ENCODE peak calls at places on chromosomes 7 and 10, in seven cellular contexts. K is activated T-cell treated with anti-CD3 and anti-CD28 coated beads, Interleukin-2, amount 50 U/mL, for 4 hours; R is Right ventricle myocardium inferior; F is left ventricle myocardium superior; T is effector memory CD8-positive, alpha-beta T cell; S is Right ventricle myocardium superior; L is activated naive CD4-positive, alpha-beta T cell treated with anti-CD3 and anti-CD28 coated beads, Interleukin-2, amount 50 U/mL, for 72 hours. C is an unnamed sample.

GRCh38 chr10:101902032-101902799 is 58.6 kb upstream of the KCNIP2 start:
- ATAC-seq in K (no peak), R (no peak), F (no peak), T (no peak), S (no peak), L (peak), C (no peak)

GRCh38 chr7:157807510-157807909 is 470.7 kb downstream of the DNAJB6 start:
- ATAC-seq in K (no peak), R (no peak), F (no peak), T (no peak), S (no peak), L (no peak), C (no peak)

GRCh38 chr10:121753726-121754476 is 155.7 kb upstream of the FGFR2 start:
- ATAC-seq in K (peak), R (no peak), F (no peak), T (no peak), S (peak), L (peak), C (no peak)

GRCh38 chr10:104342941-104343411 is 4.7 kb upstream of the ITPRIP start:
- ATAC-seq in K (no peak), R (no peak), F (no peak), T (no peak), S (no peak), L (no peak), C (no peak)

GRCh38 chr10:38025283-38025682 is 14.8 kb downstream of the ZNF33A start:
- ATAC-seq in K (no peak), R (no peak), F (no peak), T (no peak), S (no peak), L (peak), C (no peak)

GRCh38 chr7:151592868-151593486 is 73.3 kb upstream of the RHEB start:
- ATAC-seq in K (no peak), R (no peak), F (no peak), T (no peak), S (no peak), L (no peak), C (peak)

GRCh38 chr7:30312186-30312585 is 27.8 kb downstream of the ZNRF2 start:
- ATAC-seq in K (no peak), R (no peak), F (no peak), T (no peak), S (no peak), L (no peak), C (no peak)

GRCh38 chr7:21922605-21923004 is 23.1 kb downstream of the CDCA7L start:
- ATAC-seq in K (no peak), R (no peak), F (no peak), T (no peak), S (no peak), L (no peak), C (no peak)

GRCh38 chr10:47053399-47053798 is 142.2 kb downstream of the PTPN20 start:
- ATAC-seq in K (no peak), R (no peak), F (peak), T (no peak), S (no peak), L (no peak), C (no peak)

GRCh38 chr10:4671451-4672145 is 154.4 kb upstream of the AKR1E2 start:
- ATAC-seq in K (no peak), R (no peak), F (no peak), T (no peak), S (peak), L (no peak), C (no peak)

GRCh38 chr10:60409202-60409601 is 19.5 kb upstream of the ANK3 start:
- ATAC-seq in K (no peak), R (no peak), F (no peak), T (no peak), S (no peak), L (no peak), C (no peak)

GRCh38 chr7:50696810-50697582 is 85.7 kb downstream of the GRB10 start:
- ATAC-seq in K (no peak), R (no peak), F (peak), T (no peak), S (no peak), L (no peak), C (no peak)

GRCh38 chr7:71613316-71613715 is 481.4 kb downstream of the GALNT17 start:
- ATAC-seq in K (no peak), R (no peak), F (peak), T (no peak), S (peak), L (no peak), C (no peak)